ENCODE peak calls at places on chromosomes 12 and 14, in five cellular contexts. P is endothelial cell, O is progenitor cell of endocrine pancreas, M is AG10803, H is fibroblast of pulmonary artery. V is an unnamed sample.

GRCh38 chr14:75013290-75013689 is 10.6 kb downstream of the EIF2B2 start:
- DNase-seq in H (no peak), M (no peak), O (no peak), P (no peak), V (no peak)

GRCh38 chr12:53299101-53299453 is 418 bp upstream of the MYG1 start:
- DNase-seq in O (no peak), M (peak; percentile 48), P (no peak), H (peak; percentile 75), V (no peak)

GRCh38 chr14:28661171-28661772 is 105.3 kb upstream of the FOXG1 start:
- DNase-seq in O (no peak), M (peak; percentile 13), H (peak; percentile 80), P (no peak), V (no peak)

GRCh38 chr12:117119592-117120198 is 20.5 kb upstream of the TESC start:
- DNase-seq in O (peak; percentile 28), H (no peak), M (no peak), P (peak; percentile 47), V (peak; percentile 34)

GRCh38 chr12:91074068-91074819 is 16.4 kb upstream of the KERA start:
- DNase-seq in H (no peak), O (no peak), P (no peak), M (peak; percentile 25), V (no peak)

GRCh38 chr12:76337583-76337982 is 10.6 kb downstream of the BBS10 start:
- DNase-seq in P (no peak), M (peak; percentile 78), O (no peak), H (peak; percentile 91), V (no peak)

GRCh38 chr14:70107309-70107708 is 81.4 kb downstream of the SLC8A3 start:
- DNase-seq in M (no peak), P (no peak), H (no peak), O (no peak), V (no peak)

GRCh38 chr14:59377991-59378720 is 87.0 kb downstream of the GPR135 start:
- DNase-seq in H (no peak), M (no peak), P (no peak), O (no peak), V (peak; percentile 15)

DNA sequence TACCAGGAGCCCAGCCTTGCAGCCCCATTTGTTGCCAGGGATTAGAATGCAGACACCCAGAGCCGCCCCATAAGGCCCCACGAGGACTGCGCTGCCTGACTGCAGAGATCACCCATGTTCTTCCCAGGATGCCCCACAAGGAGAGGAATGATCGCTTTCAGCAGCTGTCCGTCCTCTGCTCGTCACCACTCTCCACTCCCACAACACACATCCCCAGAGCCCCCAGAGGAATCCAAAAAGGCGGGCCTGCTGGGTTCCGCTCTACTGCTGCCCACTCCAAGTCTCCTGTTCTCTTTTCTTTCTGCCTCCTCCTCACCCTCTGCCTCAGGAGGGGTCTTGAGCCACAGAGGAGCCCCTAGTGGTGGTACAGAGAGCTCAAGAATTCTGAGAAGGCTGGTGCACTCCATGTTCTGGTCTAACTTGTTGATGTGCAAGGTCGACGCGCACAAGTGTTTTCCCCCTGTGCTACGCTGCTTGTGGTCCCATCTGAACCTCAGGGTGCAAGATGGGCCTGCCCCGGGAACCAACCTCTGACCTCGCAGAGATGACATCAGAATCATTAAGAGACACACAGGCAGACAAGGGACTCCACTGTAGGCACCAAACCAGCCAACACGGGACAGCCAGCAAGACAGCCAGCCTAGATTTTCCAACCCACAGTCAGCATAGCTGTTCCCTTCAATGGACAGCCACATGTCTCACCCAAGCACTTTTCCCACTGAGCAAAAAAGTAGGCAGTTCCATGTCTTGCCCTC is 30.0 kb downstream of the PXN start:
- DNase-seq in O (no peak), H (no peak), P (no peak), M (no peak), V (peak; percentile 43)
- TF ChIP-seq CTCF in O (peak; percentile 51), H (peak; percentile 36), P (peak; percentile 25), M (peak; percentile 44), V (peak; percentile 51)

DNA sequence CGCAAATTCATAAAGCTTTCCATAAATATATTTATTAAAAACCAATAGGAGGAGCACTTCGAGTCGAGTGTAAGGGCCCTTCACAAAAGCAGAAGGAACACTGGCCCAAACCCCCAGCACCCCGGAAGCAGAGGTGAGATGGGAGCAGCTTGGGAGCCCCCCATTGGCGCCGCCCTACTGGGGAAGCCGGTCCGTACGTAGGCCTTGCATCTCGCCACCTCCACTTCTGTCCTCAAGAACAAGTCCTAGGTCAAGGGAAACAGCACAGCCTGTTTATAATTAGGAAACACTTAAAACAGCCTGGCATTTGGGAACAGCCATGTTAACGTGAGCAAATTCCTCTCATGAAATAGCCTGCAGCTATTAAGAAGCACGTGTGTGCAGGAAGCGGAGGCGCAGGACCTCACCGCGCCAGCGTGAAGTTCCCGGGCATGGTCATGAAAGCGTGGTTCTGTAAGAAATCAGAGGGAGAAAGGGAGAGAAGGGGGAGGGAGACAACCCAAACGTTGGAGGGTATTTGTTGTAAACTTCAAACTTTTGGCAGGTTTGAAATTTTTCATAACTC is 7.7 kb downstream of the ANKRD9 start:
- DNase-seq in O (no peak), P (no peak), H (no peak), M (no peak), V (no peak)
- TF ChIP-seq CTCF in O (no peak), P (no peak), H (no peak), M (no peak), V (no peak)

GRCh38 chr14:48973136-48973535 is 613.0 kb downstream of the RPS29 start:
- DNase-seq in P (no peak), H (peak; percentile 38), O (no peak), M (peak; percentile 27), V (no peak)
- TF ChIP-seq CTCF in P (no peak), H (no peak), O (no peak), M (no peak), V (no peak)

GRCh38 chr12:61365001-61365400 is 895.2 kb upstream of the USP15 start:
- DNase-seq in O (no peak), P (no peak), H (no peak), M (no peak), V (no peak)
- TF ChIP-seq CTCF in O (no peak), P (no peak), H (no peak), M (no peak), V (no peak)

GRCh38 chr14:67717048-67717447 is 15.4 kb downstream of the RDH12 start:
- DNase-seq in O (no peak), P (no peak), M (no peak), H (no peak), V (no peak)
- TF ChIP-seq CTCF in O (no peak), P (no peak), M (no peak), H (no peak), V (no peak)

DNA sequence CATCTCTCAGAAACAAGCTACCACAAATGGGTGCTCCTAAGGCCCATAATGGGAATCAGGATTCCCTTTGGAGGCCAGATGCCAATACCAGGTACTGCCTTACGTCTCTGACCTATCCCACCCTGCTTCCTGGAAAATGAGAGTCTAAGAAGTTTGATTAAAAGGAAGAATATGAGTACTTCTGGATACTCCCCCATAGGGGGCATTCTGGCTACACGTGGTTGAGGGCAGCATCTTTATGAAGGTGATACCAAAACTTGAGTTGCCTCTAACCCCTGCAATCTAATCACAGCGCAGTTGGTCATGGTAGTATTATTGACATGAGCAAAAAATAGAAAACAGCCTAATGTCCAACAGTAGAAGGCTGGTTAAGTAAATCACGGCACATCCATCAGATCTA is 184.2 kb upstream of the LHX5 start:
- DNase-seq in P (no peak), O (no peak), H (no peak), M (no peak), V (no peak)
- TF ChIP-seq CTCF in P (no peak), O (no peak), H (no peak), M (no peak), V (no peak)

V was measured in nephron progenitor cell.